ENCODE peak calls at places on chromosomes 7 and 10, in four cellular contexts. J is activated CD4-positive, alpha-beta T cell treated with anti-CD3 and anti-CD28 coated beads, Interleukin-2, amount 50 U/mL, for 24 hours; K is head of caudate nucleus; I is GM10248. B is an unnamed sample.

GRCh38 chr7:29194206-29194593 is 375 bp upstream of the CHN2 start:
- DNase-seq in K (peak), I (no peak), J (no peak), B (no peak)

GRCh38 chr7:11212080-11212711 is 238.5 kb downstream of the PHF14 start:
- DNase-seq in K (peak), I (peak), J (no peak), B (peak)

GRCh38 chr7:112131016-112131415 is 75.2 kb downstream of the DOCK4 start:
- DNase-seq in K (no peak), I (no peak), J (no peak), B (no peak)

GRCh38 chr7:140475747-140476333 is 3.5 kb downstream of the MKRN1 start:
- DNase-seq in J (no peak), K (peak), I (peak), B (peak)

GRCh38 chr10:101135151-101136006 is 4.3 kb downstream of the TLX1 start:
- DNase-seq in K (no peak), I (no peak), J (no peak), B (no peak)

GRCh38 chr10:63630928-63631685 is 109.9 kb downstream of the REEP3 start:
- DNase-seq in J (no peak), I (no peak), K (no peak), B (no peak)

GRCh38 chr10:132329565-132330485 is 2.2 kb upstream of the LRRC27 start:
- DNase-seq in K (peak), J (no peak), I (no peak), B (peak)

GRCh38 chr7:92685146-92686042 is 95.2 kb upstream of the FAM133B start:
- DNase-seq in J (peak), K (no peak), I (no peak), B (no peak)

GRCh38 chr7:2819161-2819953 is 24.8 kb downstream of the GNA12 start:
- DNase-seq in I (peak), J (no peak), K (no peak), B (peak)